ENCODE peak calls at places on chromosome 7, in six cellular contexts. F, Y, A, C, P and M are unnamed samples. For H3K4me1, the result is how much of the 10 kb centered on the place peaks cover.

GRCh38 chr7:15620491-15621185 is 58.8 kb upstream of the AGMO start:
- DNase-seq in F (no peak), Y (no peak), A (no peak), C (no peak), P (no peak), M (no peak)

GRCh38 chr7:105013818-105014724 is at the start of gene KMT2E:
- DNase-seq in F (peak), Y (peak), A (peak), C (peak), P (peak), M (peak)

GRCh38 chr7:135620980-135621850 is 41.1 kb upstream of the STMP1 start:
- DNase-seq in F (no peak), Y (peak), A (peak), C (peak), P (no peak), M (no peak)

GRCh38 chr7:74027124-74027682 is 770 bp upstream of the ELN start:
- DNase-seq in F (no peak), Y (no peak), A (no peak), C (no peak), P (no peak), M (no peak)

GRCh38 chr7:39217752-39218151 is 240.0 kb downstream of the POU6F2 start:
- DNase-seq in F (no peak), Y (no peak), A (no peak), C (no peak), P (no peak), M (no peak)

GRCh38 chr7:42522227-42522991 is 285.4 kb upstream of the GLI3 start:
- DNase-seq in F (no peak), Y (no peak), A (no peak), C (no peak), P (no peak), M (no peak)

GRCh38 chr7:31432831-31433340 is 81.0 kb upstream of the ITPRID1 start:
- DNase-seq in F (no peak), Y (peak), A (no peak), C (no peak), P (no peak), M (no peak)

GRCh38 chr7:69244691-69245090 is 353.6 kb upstream of the AUTS2 start:
- DNase-seq in F (no peak), Y (no peak), A (no peak), C (no peak), P (no peak), M (no peak)

GRCh38 chr7:100053201-100053600 is 3.6 kb downstream of the ZSCAN21 start:
- DNase-seq in F (no peak), Y (peak), A (peak), C (no peak), P (no peak), M (no peak)

GRCh38 chr7:132584796-132585494 is 8.7 kb upstream of the PLXNA4 start:
- DNase-seq in F (no peak), Y (no peak), A (no peak), C (no peak), P (no peak), M (no peak)

GRCh38 chr7:94514140-94514889 is 4.7 kb downstream of the CASD1 start:
- DNase-seq in F (no peak), Y (no peak), A (no peak), C (no peak), P (no peak), M (no peak)

GRCh38 chr7:43781726-43782607 is 23.5 kb downstream of the BLVRA start:
- DNase-seq in F (no peak), Y (no peak), A (no peak), C (no peak), P (no peak), M (no peak)

GRCh38 chr7:41103331-41103730 is 599.6 kb downstream of the INHBA start:
- DNase-seq in F (no peak), Y (no peak), A (no peak), C (no peak), P (no peak), M (no peak)

GRCh38 chr7:143519411-143520131 is 41.9 kb downstream of the TAS2R41 start:
- DNase-seq in F (no peak), Y (peak), A (no peak), C (no peak), P (no peak), M (no peak)

GRCh38 chr7:101608772-101609713 is 20.1 kb downstream of the MYL10 start:
- DNase-seq in F (no peak), Y (no peak), A (no peak), C (no peak), P (peak), M (no peak)

GRCh38 chr7:138359891-138360582 is 100.0 kb upstream of the TRIM24 start:
- DNase-seq in F (no peak), Y (no peak), A (no peak), C (no peak), P (no peak), M (no peak)

GRCh38 chr7:134942690-134943466 is 43.4 kb upstream of the AGBL3 start:
- DNase-seq in F (no peak), Y (no peak), A (no peak), C (no peak), P (no peak), M (no peak)

GRCh38 chr7:102985176-102985783 is 72.5 kb downstream of the LRRC17 start:
- DNase-seq in F (no peak), Y (no peak), A (no peak), C (no peak), P (no peak), M (no peak)

GRCh38 chr7:44159824-44160630 is 18.9 kb upstream of the MYL7 start:
- DNase-seq in F (no peak), Y (no peak), A (no peak), C (no peak), P (no peak), M (peak)

GRCh38 chr7:45564485-45564884 is 9.7 kb upstream of the ADCY1 start:
- DNase-seq in F (no peak), Y (no peak), A (no peak), C (no peak), P (no peak), M (no peak)

DNA sequence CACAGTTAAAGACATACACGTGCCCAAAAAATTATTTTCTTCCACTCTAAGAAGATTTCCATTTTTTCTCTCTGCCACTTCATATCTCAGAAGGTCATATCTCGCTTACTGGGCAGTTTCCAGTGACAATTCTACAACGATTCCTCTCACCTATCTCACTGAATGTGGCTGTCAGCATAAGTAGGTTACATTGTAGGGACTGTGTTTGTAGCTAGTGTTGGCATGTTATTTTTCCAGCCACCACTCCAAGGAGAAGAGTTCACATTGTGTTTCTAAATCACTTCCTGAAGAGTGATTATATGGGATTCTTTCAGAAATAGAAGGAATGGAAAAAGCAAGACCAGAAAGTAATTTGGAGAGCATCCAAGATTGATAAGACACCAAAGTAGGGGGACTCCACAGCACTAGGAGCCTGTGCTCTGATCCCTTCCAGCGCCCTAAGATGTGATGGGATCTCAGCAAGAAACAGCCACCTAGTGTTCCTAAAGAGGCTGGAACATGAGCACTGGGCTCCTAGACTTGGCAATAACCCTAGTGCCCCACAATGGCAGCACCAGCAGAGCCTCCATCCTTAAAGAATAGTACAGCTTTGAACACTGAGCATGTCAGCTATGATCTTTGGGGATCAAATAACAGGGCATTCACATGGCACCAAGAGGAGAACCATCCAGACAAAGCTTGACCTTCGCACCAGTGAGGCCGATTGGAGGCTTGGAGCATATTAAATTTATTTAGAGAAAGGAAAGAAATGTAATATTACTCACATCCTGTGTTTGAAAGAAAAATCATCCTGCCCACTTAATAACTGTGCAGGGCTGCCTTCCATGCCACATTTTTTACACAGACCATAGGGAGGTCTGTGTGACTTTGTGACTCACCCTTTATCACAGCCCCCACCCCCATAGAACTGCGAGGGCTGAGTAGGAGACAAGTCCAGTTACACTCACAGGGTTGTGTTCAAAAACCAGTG is 51.8 kb downstream of the CAV1 start:
- DNase-seq in F (peak), Y (peak), A (no peak), C (peak), P (no peak), M (no peak)
- H3K4me1 ChIP-seq in F (under half), Y (half or more), A (under half), C (under half), P (under half), M (under half)

DNA sequence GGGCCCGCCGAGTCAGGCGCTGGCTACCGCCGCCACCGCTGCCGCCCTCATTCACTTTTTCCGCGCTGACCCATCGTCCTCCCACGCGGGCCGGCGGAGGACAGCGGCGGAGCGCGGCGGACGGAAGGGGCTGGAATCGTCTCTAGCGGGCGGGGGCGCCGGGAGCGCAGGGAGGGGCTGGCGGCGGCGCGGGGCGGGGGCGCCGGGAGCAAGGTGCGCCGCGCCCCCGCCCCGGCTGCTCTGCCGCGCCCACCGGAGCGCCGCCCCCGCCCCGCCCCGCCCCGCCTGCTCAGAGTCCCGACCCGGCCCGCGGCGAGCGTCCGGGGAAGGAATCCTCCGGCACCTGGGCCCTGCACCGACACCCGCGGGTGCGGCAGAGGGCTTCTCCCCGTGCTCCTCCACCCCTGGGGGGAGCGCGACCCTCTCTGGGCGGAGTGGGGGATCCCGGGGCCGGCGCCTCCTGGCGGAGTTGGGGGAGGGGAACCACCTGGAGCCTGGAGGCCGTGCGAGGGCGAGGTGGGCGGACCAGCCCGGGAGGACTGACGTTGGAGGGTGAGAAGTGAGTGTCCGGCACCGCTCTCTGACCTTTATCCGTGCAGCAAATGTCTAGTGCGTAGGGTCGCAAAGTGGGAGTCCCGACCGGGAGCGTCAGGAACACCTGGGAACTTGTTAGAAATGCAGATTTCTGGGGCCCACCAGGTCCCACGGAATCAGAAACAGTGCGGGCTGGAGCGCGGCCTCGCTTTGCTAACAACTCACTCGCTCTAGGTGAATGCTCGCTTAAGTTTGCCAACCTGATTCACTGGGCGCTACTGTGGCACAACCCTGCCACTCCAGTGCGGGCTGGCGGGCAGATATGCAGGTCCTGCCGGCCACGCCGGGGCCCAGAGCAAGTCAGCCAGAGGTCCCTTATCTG is at the start of gene COBL:
- DNase-seq in F (no peak), Y (no peak), A (no peak), C (no peak), P (no peak), M (peak)
- H3K27ac ChIP-seq in F (no peak), Y (peak), A (no peak), C (no peak), P (no peak), M (peak)

DNA sequence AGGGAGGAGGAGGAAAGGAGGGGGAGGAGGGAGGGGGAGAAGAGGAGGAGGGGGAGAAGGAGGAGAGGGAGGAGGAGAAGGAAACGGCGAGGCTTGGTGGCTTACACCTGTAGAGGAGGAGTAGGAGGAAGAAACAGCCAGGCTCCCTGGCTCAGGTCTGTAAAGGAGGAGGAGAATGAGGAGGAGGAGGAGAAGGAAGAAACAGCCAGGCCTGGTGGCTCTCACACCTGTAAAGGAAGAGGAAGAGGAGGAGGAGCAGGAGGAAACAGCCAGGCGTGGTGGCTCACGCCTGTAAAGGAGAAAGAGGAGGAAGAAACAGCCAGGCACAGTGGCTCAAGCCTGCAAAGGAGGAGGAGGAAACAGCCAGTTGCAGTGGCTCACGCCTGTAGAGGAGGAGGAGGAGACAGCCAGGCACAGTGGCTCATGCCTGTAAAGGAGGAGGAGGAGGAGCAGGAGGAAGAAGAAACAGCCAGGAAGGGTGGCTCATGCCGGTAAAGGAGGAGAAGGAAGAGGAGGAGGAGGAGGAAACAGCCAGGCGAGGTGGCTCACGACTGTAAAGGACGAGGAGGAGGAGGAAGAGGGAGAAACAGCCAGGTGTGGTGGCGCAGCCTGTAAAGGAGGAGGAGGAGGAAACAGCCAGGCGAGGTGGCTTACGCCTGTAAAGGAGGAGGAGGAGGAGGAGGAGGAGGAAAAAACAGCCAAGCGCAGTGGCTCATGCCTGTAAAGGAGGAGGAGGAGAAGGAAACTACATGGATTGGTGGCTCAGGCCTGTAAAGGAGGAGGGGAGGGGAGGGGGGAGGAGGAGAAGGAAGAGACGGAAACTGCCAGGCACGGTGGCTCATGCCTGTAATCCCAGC is 14.9 kb upstream of the CRCP start:
- DNase-seq in F (peak), Y (peak), A (peak), C (peak), P (peak), M (peak)
- H3K4me3 ChIP-seq in F (peak), Y (peak), A (peak), C (peak), P (peak), M (no peak)

DNA sequence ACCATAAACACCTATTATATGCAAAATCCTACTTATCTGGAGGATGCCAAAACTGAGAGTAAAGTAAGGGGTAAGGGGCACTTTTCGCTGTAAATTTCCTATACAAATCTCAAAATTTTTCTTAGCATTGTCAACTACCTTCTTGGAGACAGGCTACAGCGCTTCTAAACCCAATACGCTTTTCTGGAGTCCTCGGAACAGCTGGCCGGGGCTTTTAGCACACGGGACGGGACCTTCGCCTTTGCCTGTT is 10.4 kb downstream of the TWIST1 start:
- DNase-seq in F (no peak), Y (no peak), A (no peak), C (no peak), P (no peak), M (no peak)
- H3K4me1 ChIP-seq in F (under half), Y (under half), A (under half), C (under half), P (under half), M (under half)

GRCh38 chr7:131238260-131238940 is 89.3 kb upstream of the MKLN1 start:
- DNase-seq in F (no peak), Y (peak), A (no peak), C (no peak), P (no peak), M (no peak)

GRCh38 chr7:131234719-131235488 is 92.8 kb upstream of the MKLN1 start:
- DNase-seq in F (no peak), Y (no peak), A (no peak), C (no peak), P (no peak), M (no peak)

GRCh38 chr7:131233193-131233592 is 94.5 kb upstream of the MKLN1 start:
- DNase-seq in F (no peak), Y (no peak), A (no peak), C (no peak), P (no peak), M (no peak)

GRCh38 chr7:131235489-131236317 is 92.0 kb upstream of the MKLN1 start:
- DNase-seq in F (peak), Y (peak), A (peak), C (peak), P (no peak), M (no peak)

GRCh38 chr7:131236318-131236672 is 91.4 kb upstream of the MKLN1 start:
- DNase-seq in F (no peak), Y (no peak), A (no peak), C (no peak), P (no peak), M (no peak)
- H3K27ac ChIP-seq in F (no peak), Y (peak), A (peak), C (no peak), P (no peak), M (no peak)

DNA sequence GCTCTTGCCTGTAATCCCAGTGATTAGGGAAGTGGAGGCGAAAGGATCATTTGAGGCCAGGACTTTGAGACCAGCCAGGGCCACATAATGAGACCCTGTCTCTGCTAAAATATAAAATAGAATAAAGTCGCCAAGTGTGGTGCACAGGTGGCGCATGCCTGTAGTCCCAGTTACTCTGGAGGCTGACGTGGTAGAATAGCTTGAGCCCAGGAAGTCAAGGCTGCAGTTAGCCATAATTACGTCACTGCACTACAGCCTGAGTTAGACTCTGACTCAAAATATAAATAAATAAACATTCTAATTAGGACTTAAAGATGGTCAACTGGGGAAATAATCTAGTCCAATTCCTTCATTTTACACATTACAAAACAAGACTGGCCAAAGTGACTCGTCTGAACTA is 768 bp downstream of the CHCHD2 start:
- DNase-seq in F (no peak), Y (peak), A (peak), C (no peak), P (peak), M (no peak)
- H3K4me3 ChIP-seq in F (peak), Y (peak), A (peak), C (peak), P (peak), M (peak)

DNA sequence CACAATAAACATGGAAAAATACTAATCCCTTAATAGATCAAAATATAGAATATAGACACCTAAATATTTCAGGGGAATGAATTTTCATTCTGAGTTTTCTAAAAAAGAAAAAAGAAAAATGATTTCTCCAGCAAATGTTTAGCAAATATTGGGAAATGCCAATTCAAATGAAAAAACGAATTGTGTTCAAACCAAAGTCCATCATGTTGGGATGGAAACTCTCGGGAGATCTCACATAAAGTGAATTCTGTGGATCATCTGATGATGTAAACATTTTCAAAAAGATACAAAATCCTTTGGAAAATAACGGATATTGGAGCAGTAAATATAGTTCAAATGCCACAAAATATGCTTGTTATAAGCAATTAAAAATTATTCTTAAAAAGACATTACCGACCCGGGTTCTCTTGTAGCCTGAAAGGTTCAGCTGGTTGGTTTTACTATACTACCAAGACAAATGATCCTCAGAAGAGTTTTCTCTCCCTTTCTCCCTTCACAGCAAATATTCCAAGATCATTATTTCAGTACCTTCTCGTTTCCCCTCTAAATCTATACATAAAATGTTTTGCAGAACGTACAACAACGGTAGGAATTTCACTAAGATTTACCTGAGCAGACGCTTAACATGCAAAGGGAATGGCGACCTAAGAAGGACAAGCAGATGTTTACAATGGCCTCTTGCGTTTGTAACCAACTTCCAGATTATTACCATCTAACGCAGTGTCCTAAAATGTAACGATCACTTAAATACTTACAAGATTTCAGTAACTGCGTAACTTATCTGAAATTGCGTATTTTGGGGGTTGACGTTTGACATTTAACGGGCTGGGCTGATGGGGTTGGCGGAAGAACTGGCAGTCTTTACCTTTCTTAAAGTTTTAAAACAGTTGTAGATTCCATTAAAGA is 2.5 kb downstream of the HOXA13 start:
- DNase-seq in F (no peak), Y (no peak), A (no peak), C (no peak), P (no peak), M (no peak)
- H3K4me1 ChIP-seq in F (under half), Y (under half), A (under half), C (under half), P (under half), M (under half)